ENCODE peak calls at places on chromosomes 4 and X, in four cellular contexts. R, G, V and N are unnamed samples.

GRCh38 chr4:6008092-6008551 is 10.1 kb downstream of the C4orf50 start:
- DNase-seq in R (no peak), G (no peak), V (no peak), N (no peak)

GRCh38 chrX:72236841-72237240 is 2.0 kb downstream of the ERCC6L start:
- DNase-seq in R (no peak), G (no peak), V (no peak), N (no peak)

GRCh38 chr4:41009411-41009810 is 204.9 kb downstream of the APBB2 start:
- DNase-seq in R (peak), G (no peak), V (no peak), N (no peak)

GRCh38 chr4:39514888-39515401 is 12.3 kb downstream of the UGDH start:
- DNase-seq in R (peak), G (peak), V (no peak), N (no peak)

GRCh38 chr4:157014621-157015591 is 43.3 kb upstream of the PDGFC start:
- DNase-seq in R (no peak), G (no peak), V (no peak), N (no peak)

GRCh38 chrX:10022580-10023245 is 55.6 kb downstream of the CLDN34 start:
- DNase-seq in R (no peak), G (no peak), V (no peak), N (no peak)

GRCh38 chr4:40844261-40844660 is 94.5 kb downstream of the NSUN7 start:
- DNase-seq in R (no peak), G (no peak), V (no peak), N (no peak)

GRCh38 chr4:99404595-99405287 is 30.4 kb downstream of the ADH7 start:
- DNase-seq in R (no peak), G (no peak), V (peak), N (peak)

GRCh38 chrX:41542151-41542935 is 95.2 kb downstream of the NYX start:
- DNase-seq in R (no peak), G (no peak), V (no peak), N (no peak)

GRCh38 chr4:177596035-177596434 is 153.8 kb upstream of the AGA start:
- DNase-seq in R (peak), G (no peak), V (no peak), N (no peak)

GRCh38 chrX:63754141-63754859 is 30.7 kb downstream of the ARHGEF9 start:
- DNase-seq in R (peak), G (no peak), V (peak), N (peak)

GRCh38 chr4:81504685-81505598 is 33.2 kb upstream of the RASGEF1B start:
- DNase-seq in R (no peak), G (peak), V (no peak), N (no peak)

GRCh38 chr4:55729306-55730142 is 90.1 kb upstream of the EXOC1L start:
- DNase-seq in R (no peak), G (no peak), V (no peak), N (no peak)

GRCh38 chr4:86895692-86896488 is 3.7 kb upstream of the C4orf36 start:
- DNase-seq in R (peak), G (no peak), V (peak), N (peak)

GRCh38 chrX:31609130-31609529 is 537.3 kb upstream of the FTHL17 start:
- DNase-seq in R (peak), G (no peak), V (no peak), N (no peak)

GRCh38 chr4:47145630-47146029 is 114.3 kb downstream of the GABRB1 start:
- DNase-seq in R (no peak), G (no peak), V (peak), N (peak)

GRCh38 chr4:89549907-89550306 is 242.3 kb upstream of the GPRIN3 start:
- DNase-seq in R (no peak), G (no peak), V (no peak), N (no peak)

GRCh38 chr4:102774254-102774653 is 13.5 kb upstream of the MANBA start:
- DNase-seq in R (no peak), G (no peak), V (no peak), N (no peak)

GRCh38 chr4:186931519-186931918 is 207.9 kb upstream of the FAT1 start:
- DNase-seq in R (no peak), G (no peak), V (no peak), N (no peak)

GRCh38 chr4:52659722-52660261 is 691 bp upstream of the USP46 start:
- DNase-seq in R (no peak), G (peak), V (peak), N (peak)

GRCh38 chr4:15771419-15772058 is 6.6 kb upstream of the CD38 start:
- DNase-seq in R (no peak), G (no peak), V (peak), N (peak)

GRCh38 chr4:165394275-165394674 is 15.5 kb downstream of the CPE start:
- DNase-seq in R (no peak), G (no peak), V (no peak), N (no peak)

GRCh38 chr4:187612211-187612780 is 383.3 kb upstream of the ZFP42 start:
- DNase-seq in R (no peak), G (no peak), V (no peak), N (no peak)

GRCh38 chr4:120052840-120053239 is 13.8 kb downstream of the MAD2L1 start:
- DNase-seq in R (no peak), G (no peak), V (no peak), N (no peak)

GRCh38 chr4:74475946-74476345 is 31.0 kb downstream of the AREG start:
- DNase-seq in R (no peak), G (no peak), V (no peak), N (no peak)

GRCh38 chr4:2923678-2924173 is 39.5 kb downstream of the NOP14 start:
- DNase-seq in R (no peak), G (no peak), V (no peak), N (no peak)

GRCh38 chr4:25299476-25300203 is 12.9 kb upstream of the ZCCHC4 start:
- DNase-seq in R (no peak), G (no peak), V (no peak), N (no peak)

GRCh38 chrX:123432362-123433150 is 248.5 kb downstream of the GRIA3 start:
- DNase-seq in R (no peak), G (no peak), V (no peak), N (no peak)

GRCh38 chrX:9163153-9163790 is 129.3 kb upstream of the FAM9B start:
- DNase-seq in R (peak), G (no peak), V (no peak), N (no peak)

GRCh38 chr4:119627267-119628190 is 1.1 kb downstream of the PDE5A start:
- DNase-seq in R (peak), G (peak), V (peak), N (peak)

GRCh38 chr4:185792384-185793146 is 19.4 kb downstream of the SORBS2 start:
- DNase-seq in R (no peak), G (no peak), V (no peak), N (no peak)

GRCh38 chr4:186840222-186840701 is 116.6 kb upstream of the FAT1 start:
- DNase-seq in R (peak), G (peak), V (no peak), N (no peak)